ENCODE peak calls at places on chromosome 7, in five cellular contexts. E is AG04449, B is mucosa of descending colon, D is hippocampal formation, U is NT2/D1. O is an unnamed sample.
A peak's percentile ranks its signal among the peaks of the same experiment; 100 is the strongest.

GRCh38 chr7:140745654-140746053 is 49.1 kb downstream of the NDUFB2 start:
- DNase-seq in E (no peak), B (no peak), D (no peak), U (no peak), O (no peak)

GRCh38 chr7:110830778-110831177 is 260.1 kb upstream of the LRRN3 start:
- DNase-seq in E (no peak), B (no peak), D (no peak), U (no peak), O (no peak)

GRCh38 chr7:16657656-16658279 is 11.8 kb downstream of the BZW2 start:
- DNase-seq in E (no peak), B (no peak), D (no peak), U (no peak), O (no peak)

GRCh38 chr7:3897430-3898385 is 596.7 kb downstream of the SDK1 start:
- DNase-seq in E (no peak), B (peak; percentile 59), D (peak; percentile 26), U (peak; percentile 27), O (peak; percentile 45)

GRCh38 chr7:71140264-71140663 is 8.3 kb downstream of the GALNT17 start:
- DNase-seq in E (no peak), B (no peak), D (no peak), U (no peak), O (no peak)

GRCh38 chr7:40156988-40157387 is 22.2 kb downstream of the SUGCT start:
- DNase-seq in E (no peak), B (peak; percentile 75), D (no peak), U (no peak), O (no peak)

GRCh38 chr7:106658504-106659368 is 2.2 kb downstream of the CCDC71L start:
- DNase-seq in E (no peak), B (no peak), D (no peak), U (no peak), O (no peak)

GRCh38 chr7:127447326-127447945 is 54.9 kb upstream of the ZNF800 start:
- DNase-seq in E (no peak), B (peak; percentile 37), D (no peak), U (peak; percentile 57), O (no peak)

GRCh38 chr7:149587331-149587645 is 89.7 kb upstream of the ZNF746 start:
- DNase-seq in E (no peak), B (no peak), D (no peak), U (no peak), O (no peak)

GRCh38 chr7:130481898-130482297 is 10.0 kb upstream of the MEST start:
- DNase-seq in E (no peak), B (no peak), D (no peak), U (no peak), O (no peak)